ENCODE peak calls at places on chromosomes 13 and 19, in six cellular contexts. One of them, this sample, is unnamed.

GRCh38 chr13:94198666-94199065 is 280.8 kb downstream of the DCT start:
- DNase-seq in AG09309: no peak
- DNase-seq in DND-41: no peak
- DNase-seq in left ventricle myocardium inferior: no peak
- DNase-seq in nephron progenitor cell: no peak
- DNase-seq in osteocyte: no peak
- DNase-seq in this sample: no peak

GRCh38 chr13:63481334-63481733 is 2065.7 kb upstream of the PCDH20 start:
- DNase-seq in DND-41: no peak
- DNase-seq in nephron progenitor cell: no peak
- DNase-seq in osteocyte: no peak
- DNase-seq in left ventricle myocardium inferior: no peak
- DNase-seq in AG09309: peak
- DNase-seq in this sample: no peak

GRCh38 chr19:10870955-10871603 is at the start of gene CARM1:
- DNase-seq in AG09309: peak
- DNase-seq in osteocyte: peak
- DNase-seq in left ventricle myocardium inferior: peak
- DNase-seq in DND-41: peak
- DNase-seq in nephron progenitor cell: peak
- DNase-seq in this sample: peak

GRCh38 chr13:110396913-110397379 is 89.9 kb downstream of the COL4A2 start:
- DNase-seq in nephron progenitor cell: no peak
- DNase-seq in osteocyte: no peak
- DNase-seq in left ventricle myocardium inferior: peak
- DNase-seq in DND-41: no peak
- DNase-seq in AG09309: peak
- DNase-seq in this sample: no peak

GRCh38 chr19:17722655-17723240 is 3.5 kb downstream of the MAP1S start:
- DNase-seq in nephron progenitor cell: no peak
- DNase-seq in DND-41: no peak
- DNase-seq in AG09309: no peak
- DNase-seq in osteocyte: no peak
- DNase-seq in left ventricle myocardium inferior: no peak
- DNase-seq in this sample: no peak

GRCh38 chr13:37617162-37617561 is 18.6 kb upstream of the POSTN start:
- DNase-seq in left ventricle myocardium inferior: no peak
- DNase-seq in DND-41: no peak
- DNase-seq in osteocyte: no peak
- DNase-seq in nephron progenitor cell: no peak
- DNase-seq in AG09309: peak
- DNase-seq in this sample: no peak

GRCh38 chr13:99703908-99704307 is 202.6 kb downstream of the TM9SF2 start:
- DNase-seq in nephron progenitor cell: no peak
- DNase-seq in osteocyte: no peak
- DNase-seq in DND-41: no peak
- DNase-seq in AG09309: no peak
- DNase-seq in left ventricle myocardium inferior: no peak
- DNase-seq in this sample: no peak

GRCh38 chr19:11422163-11423068 is 3.3 kb upstream of the RGL3 start:
- DNase-seq in DND-41: peak
- DNase-seq in AG09309: no peak
- DNase-seq in osteocyte: no peak
- DNase-seq in left ventricle myocardium inferior: peak
- DNase-seq in nephron progenitor cell: peak
- DNase-seq in this sample: no peak

GRCh38 chr19:17304386-17305047 is 1.2 kb upstream of the MRPL34 start:
- DNase-seq in nephron progenitor cell: no peak
- DNase-seq in AG09309: no peak
- DNase-seq in osteocyte: no peak
- DNase-seq in left ventricle myocardium inferior: no peak
- DNase-seq in DND-41: no peak
- DNase-seq in this sample: no peak

GRCh38 chr13:109781384-109782065 is 4.9 kb downstream of the IRS2 start:
- DNase-seq in left ventricle myocardium inferior: no peak
- DNase-seq in nephron progenitor cell: no peak
- DNase-seq in DND-41: no peak
- DNase-seq in osteocyte: no peak
- DNase-seq in AG09309: no peak
- DNase-seq in this sample: no peak

GRCh38 chr19:49347835-49348234 is 12.6 kb downstream of the CD37 start:
- DNase-seq in left ventricle myocardium inferior: no peak
- DNase-seq in nephron progenitor cell: no peak
- DNase-seq in osteocyte: no peak
- DNase-seq in DND-41: no peak
- DNase-seq in AG09309: peak
- DNase-seq in this sample: no peak
- TF ChIP-seq CTCF in left ventricle myocardium inferior: no peak
- TF ChIP-seq CTCF in nephron progenitor cell: no peak
- TF ChIP-seq CTCF in osteocyte: peak
- TF ChIP-seq CTCF in DND-41: no peak
- TF ChIP-seq CTCF in AG09309: peak
- TF ChIP-seq CTCF in this sample: peak

GRCh38 chr19:35142531-35143230 is 374 bp upstream of the FXYD7 start:
- DNase-seq in osteocyte: no peak
- DNase-seq in DND-41: peak
- DNase-seq in AG09309: no peak
- DNase-seq in left ventricle myocardium inferior: peak
- DNase-seq in nephron progenitor cell: peak
- DNase-seq in this sample: no peak
- TF ChIP-seq CTCF in osteocyte: peak
- TF ChIP-seq CTCF in DND-41: peak
- TF ChIP-seq CTCF in AG09309: peak
- TF ChIP-seq CTCF in left ventricle myocardium inferior: peak
- TF ChIP-seq CTCF in nephron progenitor cell: peak
- TF ChIP-seq CTCF in this sample: peak

DNA sequence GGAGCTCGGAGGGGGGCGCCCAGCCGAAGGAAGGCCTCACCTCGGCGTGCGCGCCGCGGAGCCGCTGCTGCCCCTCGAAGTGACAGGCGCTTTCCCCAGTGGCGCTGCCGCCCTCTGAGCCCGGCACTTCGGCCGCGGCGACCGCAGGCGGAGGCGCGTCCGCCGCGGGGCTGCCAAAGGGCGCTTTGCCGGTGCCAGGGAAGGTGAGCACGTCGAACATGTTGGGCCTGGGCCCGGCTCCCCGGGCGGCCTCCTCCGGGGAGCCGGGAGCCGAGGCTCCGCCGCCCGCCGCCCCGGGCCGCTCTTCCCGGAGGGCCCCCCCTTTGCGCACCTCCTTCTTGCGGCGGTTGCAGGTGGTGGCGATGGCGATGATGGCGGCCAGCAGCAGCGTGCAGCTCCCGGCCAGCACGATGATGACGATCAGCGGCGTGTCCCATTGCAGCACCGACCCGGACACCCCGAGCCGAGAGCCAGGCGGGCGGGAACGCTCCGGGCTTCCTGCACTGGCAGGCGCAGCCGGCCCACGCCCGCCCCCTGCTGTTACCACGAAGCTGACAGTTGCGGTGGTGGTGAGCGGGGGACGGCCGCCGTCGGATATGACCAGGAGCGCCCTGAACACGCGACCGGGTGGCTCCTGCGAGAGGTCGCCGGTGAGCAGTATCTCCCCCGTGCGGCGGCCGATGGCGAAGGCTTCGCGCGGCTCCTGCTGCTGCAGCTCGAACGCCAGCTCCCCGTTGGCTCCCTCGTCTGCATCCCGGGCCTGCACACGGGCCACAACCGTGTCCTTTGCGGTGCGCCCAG is 2.5 kb downstream of the PCDH8 start:
- DNase-seq in DND-41: no peak
- DNase-seq in nephron progenitor cell: peak
- DNase-seq in osteocyte: no peak
- DNase-seq in AG09309: no peak
- DNase-seq in left ventricle myocardium inferior: peak
- DNase-seq in this sample: peak
- TF ChIP-seq CTCF in DND-41: no peak
- TF ChIP-seq CTCF in nephron progenitor cell: peak
- TF ChIP-seq CTCF in osteocyte: no peak
- TF ChIP-seq CTCF in AG09309: no peak
- TF ChIP-seq CTCF in left ventricle myocardium inferior: peak
- TF ChIP-seq CTCF in this sample: peak

GRCh38 chr13:26499209-26499601 is 58.3 kb upstream of the WASF3 start:
- DNase-seq in osteocyte: no peak
- DNase-seq in left ventricle myocardium inferior: no peak
- DNase-seq in AG09309: no peak
- DNase-seq in nephron progenitor cell: no peak
- DNase-seq in DND-41: no peak
- DNase-seq in this sample: no peak

GRCh38 chr13:26500618-26501320 is 56.7 kb upstream of the WASF3 start:
- DNase-seq in osteocyte: no peak
- DNase-seq in left ventricle myocardium inferior: no peak
- DNase-seq in DND-41: peak
- DNase-seq in AG09309: no peak
- DNase-seq in nephron progenitor cell: no peak
- DNase-seq in this sample: no peak

GRCh38 chr13:26498524-26499208 is 58.8 kb upstream of the WASF3 start:
- DNase-seq in DND-41: no peak
- DNase-seq in AG09309: no peak
- DNase-seq in osteocyte: no peak
- DNase-seq in nephron progenitor cell: no peak
- DNase-seq in left ventricle myocardium inferior: no peak
- DNase-seq in this sample: no peak

GRCh38 chr13:26503826-26504594 is 53.5 kb upstream of the WASF3 start:
- DNase-seq in AG09309: no peak
- DNase-seq in nephron progenitor cell: no peak
- DNase-seq in osteocyte: no peak
- DNase-seq in DND-41: no peak
- DNase-seq in left ventricle myocardium inferior: no peak
- DNase-seq in this sample: no peak

DNA sequence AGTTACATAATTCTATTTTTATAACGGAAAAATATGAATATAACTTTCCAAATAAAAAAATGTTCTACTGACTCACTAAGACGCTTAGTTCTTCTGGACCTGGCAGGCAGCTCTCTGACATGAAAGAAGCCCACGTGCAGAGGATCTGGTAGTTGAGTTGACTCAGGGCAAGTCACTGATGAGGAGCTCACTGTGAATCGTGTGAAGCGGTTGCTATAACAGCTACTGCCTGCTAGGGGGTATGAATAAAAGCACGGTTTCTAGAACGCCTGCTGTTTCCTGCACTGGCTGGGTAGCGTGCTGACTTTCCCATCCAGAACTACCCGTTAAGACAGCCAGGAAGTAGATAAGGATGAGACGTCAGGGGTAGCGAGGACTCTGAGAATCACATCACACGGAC is 54.7 kb upstream of the WASF3 start:
- DNase-seq in nephron progenitor cell: no peak
- DNase-seq in AG09309: peak
- DNase-seq in DND-41: no peak
- DNase-seq in left ventricle myocardium inferior: no peak
- DNase-seq in osteocyte: no peak
- DNase-seq in this sample: no peak
- TF ChIP-seq CTCF in nephron progenitor cell: no peak
- TF ChIP-seq CTCF in AG09309: peak
- TF ChIP-seq CTCF in DND-41: no peak
- TF ChIP-seq CTCF in left ventricle myocardium inferior: peak
- TF ChIP-seq CTCF in osteocyte: no peak
- TF ChIP-seq CTCF in this sample: no peak

GRCh38 chr19:16088351-16088984 is 12.2 kb downstream of the TPM4 start:
- DNase-seq in osteocyte: no peak
- DNase-seq in nephron progenitor cell: no peak
- DNase-seq in AG09309: no peak
- DNase-seq in DND-41: no peak
- DNase-seq in left ventricle myocardium inferior: no peak
- DNase-seq in this sample: no peak
- TF ChIP-seq CTCF in osteocyte: peak
- TF ChIP-seq CTCF in nephron progenitor cell: no peak
- TF ChIP-seq CTCF in AG09309: no peak
- TF ChIP-seq CTCF in DND-41: peak
- TF ChIP-seq CTCF in left ventricle myocardium inferior: no peak
- TF ChIP-seq CTCF in this sample: peak

GRCh38 chr19:46471116-46471733 is at the start of gene PNMA8A:
- DNase-seq in AG09309: no peak
- DNase-seq in DND-41: no peak
- DNase-seq in osteocyte: no peak
- DNase-seq in nephron progenitor cell: peak
- DNase-seq in left ventricle myocardium inferior: peak
- DNase-seq in this sample: peak
- TF ChIP-seq CTCF in AG09309: peak
- TF ChIP-seq CTCF in DND-41: no peak
- TF ChIP-seq CTCF in osteocyte: peak
- TF ChIP-seq CTCF in nephron progenitor cell: no peak
- TF ChIP-seq CTCF in left ventricle myocardium inferior: no peak
- TF ChIP-seq CTCF in this sample: peak

GRCh38 chr19:23804676-23805075 is 46.0 kb upstream of the ZNF681 start:
- DNase-seq in osteocyte: no peak
- DNase-seq in left ventricle myocardium inferior: no peak
- DNase-seq in AG09309: no peak
- DNase-seq in nephron progenitor cell: no peak
- DNase-seq in DND-41: no peak
- DNase-seq in this sample: no peak

DNA sequence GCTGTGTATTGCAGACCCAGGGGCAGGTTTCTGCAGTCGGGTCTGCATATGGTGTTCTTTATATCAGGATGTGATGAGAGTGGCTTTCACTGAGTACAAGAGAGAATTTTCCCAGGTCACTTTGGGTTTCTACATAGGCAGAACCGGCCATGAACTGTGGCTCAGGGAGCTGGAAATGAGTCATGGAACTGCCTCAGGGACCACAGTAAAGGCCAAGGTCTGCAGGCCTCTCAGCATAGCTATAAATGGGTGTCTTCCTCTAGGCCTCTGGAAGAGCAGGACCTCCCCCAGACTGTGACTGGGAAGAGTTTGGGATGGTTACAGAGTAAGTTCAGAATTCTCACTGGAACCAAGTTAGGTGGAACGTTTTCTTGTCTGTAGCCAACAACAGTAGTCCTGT is 51.8 kb upstream of the ZNF681 start:
- DNase-seq in AG09309: no peak
- DNase-seq in DND-41: no peak
- DNase-seq in left ventricle myocardium inferior: no peak
- DNase-seq in osteocyte: no peak
- DNase-seq in nephron progenitor cell: no peak
- DNase-seq in this sample: no peak
- TF ChIP-seq CTCF in AG09309: no peak
- TF ChIP-seq CTCF in DND-41: no peak
- TF ChIP-seq CTCF in left ventricle myocardium inferior: no peak
- TF ChIP-seq CTCF in osteocyte: no peak
- TF ChIP-seq CTCF in nephron progenitor cell: no peak
- TF ChIP-seq CTCF in this sample: no peak

DNA sequence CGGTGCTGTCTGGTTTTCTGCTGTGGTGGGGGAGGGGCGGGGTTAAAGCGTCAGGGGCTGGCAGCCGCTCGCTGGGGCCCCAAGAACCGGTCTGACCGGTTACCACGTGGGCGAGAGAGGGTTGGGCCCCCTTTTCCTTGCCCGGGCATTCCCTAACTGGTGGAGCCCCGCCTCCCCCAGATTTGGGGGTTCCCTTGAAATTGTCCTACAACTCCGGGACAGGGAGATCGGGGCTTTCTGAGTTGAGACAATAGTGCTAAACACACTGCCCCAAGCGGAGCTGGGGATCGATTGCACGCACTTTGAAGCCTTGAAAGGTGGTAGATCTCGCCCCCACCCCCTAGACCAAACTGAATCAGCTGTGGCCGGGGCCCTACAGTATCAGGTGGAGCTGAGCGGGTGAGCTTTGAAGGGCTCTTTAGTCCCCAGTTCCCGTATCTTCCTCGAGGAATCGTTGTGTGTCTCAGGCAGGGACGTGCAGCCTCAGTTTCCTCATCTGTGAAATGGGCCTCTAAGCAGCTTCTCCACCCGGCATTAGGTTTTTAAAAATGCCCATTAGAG is 4.8 kb downstream of the IER2 start:
- DNase-seq in nephron progenitor cell: peak
- DNase-seq in DND-41: peak
- DNase-seq in AG09309: no peak
- DNase-seq in left ventricle myocardium inferior: peak
- DNase-seq in osteocyte: no peak
- DNase-seq in this sample: peak
- TF ChIP-seq CTCF in nephron progenitor cell: no peak
- TF ChIP-seq CTCF in DND-41: peak
- TF ChIP-seq CTCF in AG09309: peak
- TF ChIP-seq CTCF in left ventricle myocardium inferior: no peak
- TF ChIP-seq CTCF in osteocyte: peak
- TF ChIP-seq CTCF in this sample: peak

This sample was measured in type B pancreatic cell.